ENCODE peak calls at places on chromosomes 2 and 18, in nine cellular contexts. Q is NCI-H774; C is trophoblast cell; U is endothelial cell of umbilical vein; D is activated CD4-positive, alpha-beta T cell treated with anti-CD3 and anti-CD28 coated beads for 24 hours; G is amygdala; O is HepG2; R is immature natural killer cell; S is GM12865. P is an unnamed sample.

GRCh38 chr18:39969813-39970494 is 1985.1 kb upstream of the PIK3C3 start:
- DNase-seq in Q (no peak), C (no peak), U (peak; percentile 97), D (no peak), G (no peak), O (no peak), R (no peak), S (no peak), P (no peak)

GRCh38 chr2:69645026-69645425 is 1.5 kb upstream of the AAK1 start:
- DNase-seq in Q (no peak), C (no peak), U (peak; percentile 42), D (no peak), G (no peak), O (no peak), R (peak; percentile 64), S (peak; percentile 43), P (peak; percentile 28)

GRCh38 chr2:138279871-138280270 is 221.7 kb upstream of the SPOPL start:
- DNase-seq in Q (no peak), C (no peak), U (no peak), D (no peak), G (no peak), O (no peak), R (no peak), S (no peak), P (no peak)

GRCh38 chr2:7034313-7034712 is 117.1 kb downstream of the RNF144A start:
- DNase-seq in Q (peak; percentile 13), C (no peak), U (no peak), D (no peak), G (no peak), O (peak; percentile 13), R (no peak), S (peak; percentile 18), P (no peak)

GRCh38 chr18:49227456-49227855 is 233.0 kb downstream of the DYM start:
- DNase-seq in Q (no peak), C (no peak), U (peak; percentile 19), D (peak; percentile 7), G (no peak), O (no peak), R (peak; percentile 29), S (no peak), P (peak; percentile 72)

GRCh38 chr2:12456293-12457151 is 260.2 kb upstream of the TRIB2 start:
- DNase-seq in Q (no peak), C (peak; percentile 96), U (peak; percentile 58), D (peak; percentile 46), G (no peak), O (peak; percentile 95), R (peak; percentile 75), S (peak; percentile 73), P (peak; percentile 89)

GRCh38 chr2:204984421-204984925 is 439.2 kb downstream of the PARD3B start:
- DNase-seq in Q (no peak), C (no peak), U (no peak), D (no peak), G (no peak), O (no peak), R (no peak), S (no peak), P (no peak)

GRCh38 chr2:108994250-108994649 is 5.2 kb upstream of the EDAR start:
- DNase-seq in Q (no peak), C (no peak), U (no peak), D (no peak), G (no peak), O (no peak), R (no peak), S (no peak), P (no peak)

GRCh38 chr2:102237176-102237575 is 50.4 kb downstream of the IL1RL2 start:
- DNase-seq in Q (no peak), C (no peak), U (no peak), D (no peak), G (no peak), O (no peak), R (peak; percentile 21), S (no peak), P (no peak)

GRCh38 chr2:26175716-26176615 is 3.1 kb downstream of the GAREM2 start:
- DNase-seq in Q (no peak), C (no peak), U (no peak), D (no peak), G (no peak), O (no peak), R (no peak), S (no peak), P (no peak)

GRCh38 chr2:74414913-74415761 is 6.3 kb downstream of the C2orf81 start:
- DNase-seq in Q (no peak), C (no peak), U (peak; percentile 10), D (no peak), G (peak; percentile 33), O (no peak), R (peak; percentile 50), S (no peak), P (peak; percentile 37)

GRCh38 chr18:8747440-8747937 is 42.1 kb downstream of the MTCL1 start:
- DNase-seq in Q (no peak), C (no peak), U (peak; percentile 74), D (no peak), G (no peak), O (no peak), R (no peak), S (no peak), P (no peak)

GRCh38 chr18:70195014-70195614 is 10.4 kb downstream of the RTTN start:
- DNase-seq in Q (no peak), C (no peak), U (no peak), D (no peak), G (no peak), O (no peak), R (no peak), S (peak; percentile 70), P (no peak)

GRCh38 chr2:147297820-147298219 is 547.0 kb upstream of the ACVR2A start:
- DNase-seq in Q (no peak), C (no peak), U (no peak), D (peak; percentile 9), G (no peak), O (no peak), R (peak; percentile 20), S (peak; percentile 92), P (no peak)

GRCh38 chr18:6785001-6785400 is 55.5 kb downstream of the ARHGAP28 start:
- DNase-seq in Q (no peak), C (no peak), U (no peak), D (no peak), G (no peak), O (no peak), R (no peak), S (no peak), P (no peak)

GRCh38 chr2:39411186-39411944 is 25.7 kb downstream of the MAP4K3 start:
- DNase-seq in Q (no peak), C (peak; percentile 41), U (peak; percentile 71), D (no peak), G (no peak), O (peak; percentile 40), R (no peak), S (no peak), P (peak; percentile 62)

GRCh38 chr18:33577688-33578370 is at the start of gene ASXL3:
- DNase-seq in Q (peak; percentile 63), C (no peak), U (peak; percentile 45), D (no peak), G (peak; percentile 49), O (no peak), R (no peak), S (peak; percentile 7), P (peak; percentile 65)

GRCh38 chr2:44889118-44889517 is 52.4 kb upstream of the SIX3 start:
- DNase-seq in Q (no peak), C (no peak), U (no peak), D (no peak), G (no peak), O (no peak), R (no peak), S (no peak), P (peak; percentile 64)

GRCh38 chr2:28642796-28643195 is 108.8 kb upstream of the PPP1CB start:
- DNase-seq in Q (no peak), C (no peak), U (no peak), D (no peak), G (no peak), O (no peak), R (no peak), S (no peak), P (no peak)